ENCODE peak calls at places on chromosomes 16 and 17, in five cellular contexts. One of them, this sample, is unnamed.

GRCh38 chr16:56673916-56674315 is 4.3 kb downstream of the MT1H start:
- DNase-seq in CD8-positive, alpha-beta memory T cell: no peak
- DNase-seq in mucosa of descending colon: peak
- DNase-seq in NCI-H1417: no peak
- DNase-seq in breast epithelium: peak
- DNase-seq in this sample: peak

GRCh38 chr16:73669535-73670274 is 621.8 kb upstream of the ZFHX3 start:
- DNase-seq in CD8-positive, alpha-beta memory T cell: no peak
- DNase-seq in mucosa of descending colon: no peak
- DNase-seq in NCI-H1417: peak
- DNase-seq in breast epithelium: no peak
- DNase-seq in this sample: no peak

GRCh38 chr17:56499799-56500388 is 93.6 kb upstream of the NOG start:
- DNase-seq in CD8-positive, alpha-beta memory T cell: no peak
- DNase-seq in mucosa of descending colon: peak
- DNase-seq in NCI-H1417: peak
- DNase-seq in breast epithelium: no peak
- DNase-seq in this sample: peak

GRCh38 chr16:87611456-87611855 is 9.1 kb downstream of the JPH3 start:
- DNase-seq in CD8-positive, alpha-beta memory T cell: no peak
- DNase-seq in mucosa of descending colon: no peak
- DNase-seq in NCI-H1417: no peak
- DNase-seq in breast epithelium: no peak
- DNase-seq in this sample: no peak

GRCh38 chr17:49365667-49366066 is 3.6 kb upstream of the ZNF652 start:
- DNase-seq in CD8-positive, alpha-beta memory T cell: peak
- DNase-seq in mucosa of descending colon: no peak
- DNase-seq in NCI-H1417: peak
- DNase-seq in breast epithelium: no peak
- DNase-seq in this sample: peak

GRCh38 chr16:50316848-50317630 is 50.7 kb downstream of the ADCY7 start:
- DNase-seq in CD8-positive, alpha-beta memory T cell: no peak
- DNase-seq in mucosa of descending colon: no peak
- DNase-seq in NCI-H1417: no peak
- DNase-seq in breast epithelium: no peak
- DNase-seq in this sample: no peak

GRCh38 chr16:49023095-49023494 is 258.5 kb downstream of the CBLN1 start:
- DNase-seq in CD8-positive, alpha-beta memory T cell: no peak
- DNase-seq in mucosa of descending colon: peak
- DNase-seq in NCI-H1417: no peak
- DNase-seq in breast epithelium: no peak
- DNase-seq in this sample: no peak

GRCh38 chr17:42365136-42365535 is 23.1 kb downstream of the STAT3 start:
- DNase-seq in CD8-positive, alpha-beta memory T cell: no peak
- DNase-seq in mucosa of descending colon: no peak
- DNase-seq in NCI-H1417: no peak
- DNase-seq in breast epithelium: no peak
- DNase-seq in this sample: no peak

GRCh38 chr16:82167670-82168069 is 2.4 kb downstream of the MPHOSPH6 start:
- DNase-seq in CD8-positive, alpha-beta memory T cell: no peak
- DNase-seq in mucosa of descending colon: no peak
- DNase-seq in NCI-H1417: no peak
- DNase-seq in breast epithelium: no peak
- DNase-seq in this sample: no peak